ENCODE peak calls at places on chromosomes 7 and 10, in four cellular contexts. H, B, E and D are unnamed samples.

GRCh38 chr7:35753761-35754603 is 46.9 kb upstream of the SEPTIN7 start:
- DNase-seq in E (no peak), B (peak), H (no peak), D (no peak)

GRCh38 chr10:1367938-1368697 is 311.9 kb downstream of the WDR37 start:
- DNase-seq in B (no peak), H (no peak), E (no peak), D (no peak)

GRCh38 chr7:146659732-146660131 is 543.1 kb downstream of the CNTNAP2 start:
- DNase-seq in B (no peak), E (no peak), H (no peak), D (no peak)

GRCh38 chr7:55145606-55146005 is 126.8 kb downstream of the EGFR start:
- DNase-seq in H (no peak), E (no peak), B (no peak), D (no peak)

GRCh38 chr10:101110856-101111523 is 20.1 kb upstream of the TLX1 start:
- DNase-seq in B (no peak), E (peak), H (no peak), D (no peak)

GRCh38 chr10:70903262-70903921 is 15.0 kb upstream of the PCBD1 start:
- DNase-seq in B (peak), H (no peak), E (peak), D (no peak)

GRCh38 chr10:86716466-86716865 is 40.0 kb upstream of the BMPR1A start:
- DNase-seq in H (no peak), B (no peak), E (no peak), D (no peak)

GRCh38 chr7:130180571-130180971 is 24.6 kb downstream of the TMEM209 start:
- DNase-seq in E (peak), B (no peak), H (no peak), D (no peak)

GRCh38 chr10:115355162-115355760 is 262.1 kb downstream of the ATRNL1 start:
- DNase-seq in H (no peak), B (peak), E (peak), D (no peak)

GRCh38 chr10:29392376-29393021 is 103.6 kb downstream of the LYZL1 start:
- DNase-seq in B (peak), H (no peak), E (peak), D (no peak)

GRCh38 chr10:15370741-15371701 is at the start of gene FAM171A1:
- DNase-seq in E (peak), H (peak), B (peak), D (no peak)

GRCh38 chr10:86400705-86401587 is 34.4 kb upstream of the GRID1 start:
- DNase-seq in H (peak), E (peak), B (peak), D (peak)

GRCh38 chr7:101986335-101986734 is 168.9 kb downstream of the CUX1 start:
- DNase-seq in E (peak), B (peak), H (no peak), D (no peak)

GRCh38 chr7:130914589-130915294 is 180.7 kb upstream of the KLF14 start:
- DNase-seq in H (no peak), B (no peak), E (no peak), D (no peak)

GRCh38 chr7:124130-124949 is 68.0 kb upstream of the FAM20C start:
- DNase-seq in B (no peak), H (no peak), E (no peak), D (no peak)

GRCh38 chr10:117442944-117443676 is 67.9 kb upstream of the PDZD8 start:
- DNase-seq in H (peak), E (peak), B (peak), D (peak)

GRCh38 chr7:47413526-47414341 is 168.2 kb downstream of the TNS3 start:
- DNase-seq in H (no peak), B (no peak), E (no peak), D (no peak)

GRCh38 chr7:23654508-23654907 is 25.5 kb upstream of the FAM221A start:
- DNase-seq in E (peak), B (peak), H (no peak), D (no peak)

GRCh38 chr10:33453081-33453850 is 118.8 kb upstream of the NRP1 start:
- DNase-seq in H (no peak), B (no peak), E (peak), D (no peak)

GRCh38 chr10:21534611-21535493 is 820 bp downstream of the MLLT10 start:
- DNase-seq in H (peak), B (peak), E (peak), D (peak)

GRCh38 chr7:44134943-44135628 is 6.0 kb downstream of the MYL7 start:
- DNase-seq in E (peak), B (no peak), H (no peak), D (no peak)

GRCh38 chr10:131676971-131677421 is 223.8 kb upstream of the PPP2R2D start:
- DNase-seq in B (no peak), H (peak), E (no peak), D (no peak)

GRCh38 chr7:87215051-87215450 is 4.5 kb downstream of the TMEM243 start:
- DNase-seq in B (no peak), E (no peak), H (no peak), D (no peak)

GRCh38 chr7:143329471-143330170 is 13.7 kb downstream of the CLCN1 start:
- DNase-seq in E (no peak), B (no peak), H (no peak), D (no peak)

GRCh38 chr7:97731736-97732370 is at the start of gene TAC1:
- DNase-seq in E (peak), B (peak), H (no peak), D (no peak)

GRCh38 chr7:130275826-130276291 is 9.2 kb downstream of the CPA2 start:
- DNase-seq in B (no peak), E (peak), H (no peak), D (no peak)

GRCh38 chr7:149714081-149714909 is 59.1 kb downstream of the ZNF467 start:
- DNase-seq in B (peak), H (peak), E (peak), D (peak)

GRCh38 chr7:139075871-139076686 is 33.4 kb downstream of the ZC3HAV1 start:
- DNase-seq in H (no peak), B (no peak), E (no peak), D (no peak)

GRCh38 chr7:34236839-34237492 is 331.6 kb downstream of the BMPER start:
- DNase-seq in B (no peak), E (no peak), H (no peak), D (no peak)

GRCh38 chr7:138204285-138204988 is 128.2 kb downstream of the AKR1D1 start:
- DNase-seq in H (no peak), E (no peak), B (peak), D (no peak)

GRCh38 chr10:23171232-23171876 is 20.8 kb upstream of the PTF1A start:
- DNase-seq in B (peak), E (peak), H (no peak), D (no peak)

GRCh38 chr10:103491729-103492364 is 1.7 kb upstream of the NEURL1 start:
- DNase-seq in B (peak), E (peak), H (no peak), D (no peak)

GRCh38 chr10:29590598-29591415 is 44.0 kb downstream of the SVIL start:
- DNase-seq in H (no peak), B (peak), E (peak), D (no peak)

GRCh38 chr7:27723086-27723485 is 16.9 kb upstream of the TAX1BP1 start:
- DNase-seq in E (peak), H (no peak), B (no peak), D (no peak)

GRCh38 chr7:47087866-47088265 is 494.0 kb downstream of the TNS3 start:
- DNase-seq in H (no peak), B (no peak), E (peak), D (no peak)

GRCh38 chr7:45511721-45512422 is 62.3 kb upstream of the ADCY1 start:
- DNase-seq in E (peak), H (no peak), B (no peak), D (no peak)

GRCh38 chr7:134813668-134814067 is 34.2 kb downstream of the CALD1 start:
- DNase-seq in E (peak), B (peak), H (no peak), D (no peak)

GRCh38 chr10:67763499-67764011 is 67.6 kb upstream of the CTNNA3 start:
- DNase-seq in B (peak), H (peak), E (peak), D (peak)

GRCh38 chr10:79051766-79052165 is 17.0 kb upstream of the ZMIZ1 start:
- DNase-seq in E (no peak), H (peak), B (no peak), D (no peak)

GRCh38 chr7:74023037-74023436 is 4.9 kb upstream of the ELN start:
- DNase-seq in E (peak), B (peak), H (no peak), D (no peak)

DNA sequence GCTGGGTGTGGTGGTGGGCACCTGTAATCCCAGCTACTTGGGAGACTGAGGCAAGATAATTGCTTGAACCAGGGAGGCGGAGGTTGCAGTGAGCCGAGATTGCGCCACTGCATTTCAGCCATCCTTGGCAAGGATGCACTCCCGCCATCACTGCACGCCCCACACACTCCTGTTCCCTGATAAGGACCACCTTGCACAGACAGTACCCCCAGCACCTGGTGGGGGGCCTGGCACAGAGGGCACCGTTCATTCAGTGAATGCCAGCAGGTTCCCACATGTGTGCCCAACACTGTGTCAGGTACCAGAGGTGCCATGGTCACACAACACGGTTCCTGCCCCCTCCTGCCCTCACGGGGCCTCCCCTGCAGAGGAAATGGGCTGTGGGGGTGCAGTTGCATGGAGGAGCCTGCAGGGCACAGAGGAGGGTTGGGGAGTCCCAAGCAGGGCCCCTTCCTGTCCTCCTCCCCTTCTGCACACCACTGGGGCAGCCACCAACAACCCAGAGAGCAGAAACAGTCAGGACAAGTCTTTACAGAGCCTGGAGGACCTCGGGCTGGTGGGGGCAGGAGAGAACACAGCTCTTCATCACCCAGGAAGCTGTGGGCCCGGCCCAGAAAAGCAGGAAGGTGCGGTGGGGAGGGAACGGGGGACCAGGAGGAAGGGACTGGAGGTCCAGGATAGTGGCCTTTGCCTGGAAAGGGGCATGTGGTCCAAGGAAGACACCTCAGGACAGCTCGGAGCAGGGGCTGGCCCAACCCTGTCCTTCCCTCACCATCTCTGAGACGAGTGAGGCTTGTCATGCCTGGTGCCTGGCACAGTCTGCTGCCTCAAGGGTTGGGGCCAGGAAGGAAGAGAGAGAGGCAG is 7.1 kb downstream of the CRYGN start:
- DNase-seq in B (no peak), H (peak), E (peak), D (no peak)
- TF ChIP-seq CTCF in B (peak), H (peak), E (peak), D (no peak)

GRCh38 chr10:124706876-124707516 is 37.2 kb downstream of the FAM53B start:
- DNase-seq in H (no peak), E (no peak), B (no peak), D (no peak)

GRCh38 chr10:124704428-124704805 is 39.8 kb downstream of the FAM53B start:
- DNase-seq in B (no peak), E (no peak), H (no peak), D (no peak)

GRCh38 chr10:124705021-124705740 is 39.0 kb downstream of the FAM53B start:
- DNase-seq in E (no peak), H (no peak), B (no peak), D (no peak)

GRCh38 chr10:124706462-124706857 is 37.7 kb downstream of the FAM53B start:
- DNase-seq in H (no peak), E (no peak), B (no peak), D (no peak)

DNA sequence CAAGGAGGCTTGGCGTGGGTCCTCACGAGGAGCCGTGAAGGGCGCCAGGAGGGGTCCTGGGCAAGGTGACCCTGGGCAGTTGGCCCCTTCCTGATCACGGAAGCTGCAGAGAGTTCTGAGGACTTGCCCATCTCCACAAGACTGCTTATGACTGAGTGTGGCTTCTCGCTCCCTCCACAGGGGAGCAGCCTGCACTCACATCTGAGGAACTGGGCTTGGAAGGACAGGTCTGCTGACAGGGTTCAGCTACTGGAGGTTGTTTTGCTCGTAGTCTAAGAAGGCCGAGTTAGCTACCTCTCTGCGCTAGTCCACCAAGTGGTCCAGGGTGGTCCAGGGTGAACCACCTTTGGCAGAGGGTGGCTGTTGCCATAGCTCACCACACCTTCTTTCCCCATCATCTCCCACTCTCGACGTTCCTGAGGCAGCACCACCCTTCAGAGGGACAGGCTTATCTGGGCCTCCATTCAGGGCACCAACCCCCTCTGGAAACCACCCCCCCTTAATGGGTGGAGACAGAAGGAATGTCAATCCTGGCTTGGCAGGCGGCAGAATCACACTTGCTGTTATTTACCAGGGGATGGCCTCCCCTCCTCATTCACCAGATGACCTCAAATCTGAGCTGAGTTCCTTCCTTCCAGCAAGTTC is 38.2 kb downstream of the FAM53B start:
- DNase-seq in B (peak), H (no peak), E (no peak), D (no peak)
- TF ChIP-seq CTCF in B (peak), H (no peak), E (no peak), D (no peak)

GRCh38 chr10:133085251-133086125 is 2.2 kb upstream of the ADGRA1 start:
- DNase-seq in E (no peak), H (no peak), B (no peak), D (no peak)
- TF ChIP-seq CTCF in E (no peak), H (no peak), B (no peak), D (no peak)

GRCh38 chr7:112546723-112547513 is 66.1 kb downstream of the LSMEM1 start:
- DNase-seq in H (peak), E (no peak), B (peak), D (no peak)
- TF ChIP-seq CTCF in H (no peak), E (no peak), B (no peak), D (no peak)

GRCh38 chr7:158911734-158912133 is 55.4 kb downstream of the DYNC2I1 start:
- DNase-seq in E (no peak), B (no peak), H (no peak), D (no peak)
- TF ChIP-seq CTCF in E (no peak), B (no peak), H (no peak), D (no peak)

GRCh38 chr7:37732253-37732652 is 48.7 kb downstream of the GPR141 start:
- DNase-seq in H (no peak), E (peak), B (peak), D (peak)
- TF ChIP-seq CTCF in H (peak), E (peak), B (peak), D (peak)

DNA sequence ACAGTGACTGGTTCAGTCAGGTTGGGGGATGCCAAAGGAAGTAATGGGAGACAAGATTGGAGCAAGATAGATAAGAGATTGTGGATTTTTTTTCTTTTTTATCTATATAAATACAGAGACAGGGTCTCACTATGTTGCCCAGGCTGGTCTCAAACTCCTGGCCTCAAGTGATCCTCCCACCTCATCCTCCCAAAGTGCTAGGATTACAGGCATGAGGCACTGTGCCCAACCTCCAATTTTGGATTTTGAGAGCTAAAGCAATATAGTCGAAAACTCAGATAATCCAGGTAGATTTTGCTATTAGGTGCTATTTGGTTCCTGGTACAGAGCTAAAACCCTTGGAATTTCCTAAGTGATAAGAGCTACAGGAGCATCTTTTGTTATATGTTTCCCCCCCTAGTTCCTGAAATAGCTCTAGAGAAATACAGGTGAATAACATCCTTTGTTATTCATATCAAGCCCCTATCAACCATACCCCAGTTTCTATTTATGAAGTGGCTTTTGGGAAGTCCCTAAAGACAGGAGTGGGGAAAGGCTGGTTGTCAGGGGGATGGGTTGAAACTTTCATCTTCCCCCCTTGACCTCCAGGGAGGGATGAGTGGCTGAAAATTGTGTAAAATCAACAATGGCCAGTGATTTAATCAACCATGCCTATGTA is 151.2 kb downstream of the CFTR start:
- DNase-seq in E (no peak), B (no peak), H (no peak), D (no peak)
- TF ChIP-seq CTCF in E (no peak), B (no peak), H (no peak), D (no peak)

GRCh38 chr7:158130023-158130409 is 457.6 kb downstream of the PTPRN2 start:
- DNase-seq in E (no peak), B (no peak), H (no peak), D (no peak)

GRCh38 chr7:158135931-158136330 is 451.7 kb downstream of the PTPRN2 start:
- DNase-seq in B (no peak), H (no peak), E (no peak), D (no peak)

GRCh38 chr7:158134824-158135223 is 452.8 kb downstream of the PTPRN2 start:
- DNase-seq in H (no peak), B (no peak), E (no peak), D (no peak)

GRCh38 chr7:158133057-158133456 is 454.6 kb downstream of the PTPRN2 start:
- DNase-seq in H (no peak), E (no peak), B (no peak), D (no peak)

DNA sequence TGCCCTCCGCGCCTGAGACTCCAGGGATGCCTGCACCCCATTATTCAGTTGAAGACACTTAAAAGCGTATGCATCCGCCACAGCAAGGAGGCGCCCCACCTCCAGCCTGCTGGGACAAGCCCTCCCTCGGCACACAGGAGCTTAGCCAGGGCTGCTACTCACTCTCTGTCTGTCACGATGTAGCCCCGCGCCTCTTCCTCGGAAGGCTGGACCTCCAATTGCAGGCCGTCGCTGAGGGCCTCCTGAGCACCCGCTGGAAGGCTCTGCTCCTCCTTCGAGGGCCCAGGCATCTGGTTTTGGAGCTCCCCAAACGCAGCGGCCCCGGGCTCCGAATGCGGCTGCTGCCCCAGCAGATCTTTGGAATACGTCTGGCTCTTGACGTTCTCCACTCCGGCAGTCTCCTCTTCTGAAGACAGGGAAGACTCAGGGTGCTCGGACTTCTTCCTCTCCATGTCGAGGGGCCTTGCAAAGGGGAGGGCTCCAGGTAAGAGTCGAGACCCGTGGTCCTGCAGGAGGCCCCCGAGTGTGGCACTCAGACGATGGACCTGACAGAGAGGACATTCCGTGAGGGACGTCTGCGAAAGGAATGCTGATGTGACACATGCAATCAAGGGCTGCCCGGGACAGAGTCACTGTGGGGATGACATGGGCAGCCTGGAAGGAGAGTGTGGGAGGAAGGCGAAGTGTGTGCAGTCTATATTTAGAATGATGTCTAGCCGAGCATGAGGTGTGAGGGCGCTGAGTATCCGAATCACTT is 453.9 kb downstream of the PTPRN2 start:
- DNase-seq in B (no peak), H (no peak), E (no peak), D (no peak)
- TF ChIP-seq CTCF in B (no peak), H (no peak), E (no peak), D (no peak)

GRCh38 chr10:77899080-77899477 is 27.5 kb downstream of the DLG5 start:
- DNase-seq in B (peak), E (peak), H (no peak), D (no peak)
- TF ChIP-seq CTCF in B (no peak), E (no peak), H (no peak), D (no peak)